ENCODE peak calls at places on chromosomes 11 and 22, in seven cellular contexts. O, Y, E, U, W, R and A are unnamed samples.

GRCh38 chr11:71329731-71330130 is 77.4 kb upstream of the SHANK2 start:
- DNase-seq in E (no peak), U (no peak), Y (no peak), R (no peak), W (no peak), O (no peak), A (no peak)

GRCh38 chr11:75918295-75918694 is 103.3 kb downstream of the UVRAG start:
- DNase-seq in E (no peak), U (no peak), R (no peak), W (no peak), Y (no peak), O (no peak), A (no peak)

GRCh38 chr11:22875869-22876473 is 15.7 kb upstream of the CCDC179 start:
- DNase-seq in O (peak; percentile 80), Y (peak; percentile 17), U (peak; percentile 43), R (peak; percentile 72), E (peak; percentile 55), W (peak; percentile 23), A (peak; percentile 64)

GRCh38 chr11:120718171-120718570 is 206.6 kb downstream of the GRIK4 start:
- DNase-seq in W (no peak), E (no peak), R (no peak), O (no peak), U (no peak), Y (no peak), A (no peak)

GRCh38 chr11:83025267-83025704 is 46.4 kb downstream of the RAB30 start:
- DNase-seq in Y (no peak), O (no peak), R (no peak), U (no peak), E (no peak), W (no peak), A (no peak)

GRCh38 chr11:16002942-16003341 is 353.4 kb downstream of the SOX6 start:
- DNase-seq in E (no peak), Y (no peak), W (no peak), U (no peak), R (no peak), O (no peak), A (no peak)

GRCh38 chr11:67276821-67277230 is 10.6 kb downstream of the GRK2 start:
- DNase-seq in O (no peak), E (no peak), Y (no peak), W (peak; percentile 64), R (peak; percentile 65), U (no peak), A (no peak)

GRCh38 chr11:125925247-125925740 is 20.6 kb upstream of the VSIG10L2 start:
- DNase-seq in W (no peak), O (no peak), R (peak; percentile 42), U (no peak), Y (no peak), E (no peak), A (no peak)

GRCh38 chr22:23714596-23715588 is 24.1 kb downstream of the RGL4 start:
- DNase-seq in E (no peak), U (no peak), Y (no peak), R (no peak), O (no peak), W (no peak), A (no peak)

GRCh38 chr11:110243804-110244203 is 52.6 kb downstream of the RDX start:
- DNase-seq in R (no peak), U (no peak), O (no peak), E (no peak), W (no peak), Y (no peak), A (no peak)

GRCh38 chr11:110242188-110242587 is 54.2 kb downstream of the RDX start:
- DNase-seq in W (no peak), R (no peak), U (no peak), Y (no peak), O (no peak), E (no peak), A (no peak)
- H3K4me1 ChIP-seq in W (no peaks in the 10 kb centered on the region), R (no peaks in the 10 kb centered on the region), U (no peaks in the 10 kb centered on the region), Y (no peaks in the 10 kb centered on the region), O (no peaks in the 10 kb centered on the region), E (no peaks in the 10 kb centered on the region), A (no peaks in the 10 kb centered on the region)

GRCh38 chr11:96098511-96099241 is 174.8 kb upstream of the MTMR2 start:
- DNase-seq in U (no peak), W (no peak), E (no peak), O (no peak), R (no peak), Y (no peak), A (peak; percentile 11)
- H3K27ac ChIP-seq in U (no peak overlapping the region), W (no peak overlapping the region), E (peak overlapping the region; percentile 57), O (no peak overlapping the region), R (peak overlapping the region; percentile 72), Y (peak overlapping the region; percentile 38), A (peak overlapping the region; percentile 25)

GRCh38 chr22:19723165-19723989 is at the start of gene GP1BB:
- DNase-seq in Y (no peak), W (peak; percentile 46), U (no peak), R (peak; percentile 37), O (no peak), E (no peak), A (peak; percentile 19)
- H3K27me3 ChIP-seq in Y (no peaks in the 10 kb centered on the region), W (peaks cover 7% of the 10 kb centered on the region), U (peaks cover 9% of the 10 kb centered on the region), R (peaks cover 71% of the 10 kb centered on the region), O (no peaks in the 10 kb centered on the region), E (no peaks in the 10 kb centered on the region), A (no peaks in the 10 kb centered on the region)

GRCh38 chr11:65790902-65791650 is 4.2 kb downstream of the OVOL1 start:
- DNase-seq in R (no peak), W (no peak), E (no peak), U (no peak), O (no peak), Y (no peak), A (no peak)

GRCh38 chr11:65789230-65790103 is 2.6 kb downstream of the OVOL1 start:
- DNase-seq in E (no peak), Y (no peak), W (no peak), R (no peak), U (no peak), O (no peak), A (peak; percentile 93)

GRCh38 chr11:65788801-65789200 is 1.9 kb downstream of the OVOL1 start:
- DNase-seq in U (no peak), O (no peak), W (no peak), E (no peak), R (no peak), Y (no peak), A (no peak)

GRCh38 chr11:65791719-65792213 is 4.9 kb downstream of the OVOL1 start:
- DNase-seq in Y (no peak), O (no peak), E (no peak), U (no peak), W (peak; percentile 67), R (peak; percentile 87), A (no peak)

DNA sequence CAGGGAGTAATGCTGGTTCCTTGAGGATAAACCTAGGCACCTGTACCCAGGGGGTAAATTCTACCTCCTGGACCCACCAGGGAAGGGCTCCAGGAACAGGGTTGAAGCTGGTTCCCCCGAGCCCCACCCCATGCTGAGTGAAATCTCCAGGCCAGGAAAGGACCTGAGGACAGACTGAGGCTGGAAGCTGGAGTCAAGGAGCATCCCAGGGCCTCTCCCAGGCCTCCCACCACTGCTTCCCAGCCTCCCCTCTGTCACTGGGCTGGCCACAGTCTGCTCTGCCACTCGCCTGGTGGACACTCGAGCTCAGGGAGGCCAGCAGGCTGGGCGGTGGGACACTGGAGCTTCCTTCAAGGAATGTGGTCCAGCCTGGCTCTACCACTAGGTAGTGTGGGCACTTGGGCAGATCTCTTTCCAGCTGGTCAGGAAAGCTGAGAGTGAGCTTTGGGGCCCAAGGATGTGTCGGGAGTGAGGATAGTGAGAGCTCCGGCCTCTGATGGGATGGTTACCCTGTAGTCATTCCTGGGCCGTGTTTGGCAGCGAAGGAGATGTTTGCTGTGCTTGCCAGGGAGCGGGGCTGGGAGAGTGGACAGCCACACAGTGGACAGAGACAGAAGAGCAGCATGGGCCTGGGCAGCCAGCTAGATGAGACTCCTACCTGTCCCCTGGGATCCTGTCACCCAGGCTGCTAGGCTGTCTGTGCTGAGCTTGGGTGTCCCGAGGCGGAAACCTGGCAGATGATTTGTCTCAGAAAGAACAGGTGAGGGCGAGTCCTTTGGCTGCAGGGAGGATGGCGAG is 3.4 kb downstream of the OVOL1 start:
- DNase-seq in W (no peak), E (no peak), U (no peak), R (no peak), Y (no peak), O (no peak), A (no peak)
- H3K4me1 ChIP-seq in W (peaks cover 19% of the 10 kb centered on the region), E (peaks cover 9% of the 10 kb centered on the region), U (peaks cover 26% of the 10 kb centered on the region), R (peaks cover 17% of the 10 kb centered on the region), Y (peaks cover 20% of the 10 kb centered on the region), O (peaks cover 81% of the 10 kb centered on the region), A (peaks cover 51% of the 10 kb centered on the region)

GRCh38 chr11:1298695-1299492 is 10.5 kb downstream of the TOLLIP start:
- DNase-seq in E (peak; percentile 92), U (no peak), R (peak; percentile 89), W (no peak), O (no peak), Y (no peak), A (peak; percentile 94)

GRCh38 chr11:1299621-1300020 is 9.8 kb downstream of the TOLLIP start:
- DNase-seq in O (no peak), W (no peak), Y (no peak), E (peak; percentile 28), U (no peak), R (no peak), A (peak; percentile 39)

GRCh38 chr11:1297011-1297575 is 12.3 kb downstream of the TOLLIP start:
- DNase-seq in O (no peak), E (no peak), W (no peak), Y (no peak), R (no peak), U (no peak), A (no peak)

GRCh38 chr11:1296287-1296686 is 13.1 kb downstream of the TOLLIP start:
- DNase-seq in R (no peak), E (no peak), W (no peak), Y (no peak), O (no peak), U (no peak), A (no peak)

GRCh38 chr11:1297576-1298473 is 11.6 kb downstream of the TOLLIP start:
- DNase-seq in O (no peak), R (peak; percentile 35), E (no peak), Y (no peak), U (no peak), W (no peak), A (no peak)
- H3K27ac ChIP-seq in O (no peak overlapping the region), R (peak overlapping the region; percentile 48), E (no peak overlapping the region), Y (no peak overlapping the region), U (no peak overlapping the region), W (no peak overlapping the region), A (no peak overlapping the region)

GRCh38 chr11:88469828-88470227 is 132.3 kb upstream of the CTSC start:
- DNase-seq in R (no peak), Y (no peak), U (no peak), W (no peak), E (no peak), O (no peak), A (no peak)

DNA sequence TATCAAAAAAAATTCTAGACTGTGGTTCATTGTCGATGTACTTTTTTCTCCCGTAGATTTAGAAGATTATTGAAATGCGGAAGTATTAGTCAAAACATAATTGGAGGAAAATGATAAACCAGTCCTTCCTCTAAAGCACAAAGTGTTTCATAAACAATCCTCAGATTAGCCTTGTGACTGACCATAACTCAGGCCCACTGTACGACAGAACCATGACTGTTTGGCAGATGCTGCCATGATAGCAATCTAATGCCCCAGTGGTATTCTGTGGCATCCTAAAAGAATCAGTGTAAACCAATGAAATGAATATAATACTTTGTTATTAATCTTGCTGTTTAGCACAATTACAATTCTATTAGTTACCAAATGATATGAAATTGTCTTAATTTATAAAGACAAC is 127.0 kb upstream of the CTSC start:
- DNase-seq in W (no peak), O (no peak), Y (no peak), R (no peak), U (no peak), E (no peak), A (no peak)
- H3K27me3 ChIP-seq in W (no peaks in the 10 kb centered on the region), O (no peaks in the 10 kb centered on the region), Y (no peaks in the 10 kb centered on the region), R (no peaks in the 10 kb centered on the region), U (no peaks in the 10 kb centered on the region), E (no peaks in the 10 kb centered on the region), A (no peaks in the 10 kb centered on the region)